ENCODE peak calls at places on chromosomes 4 and X, in four cellular contexts. One of them, this sample, is unnamed.

GRCh38 chrX:150903110-150903508 is 4.6 kb upstream of the CD99L2 start:
- DNase-seq in stromal cell of bone marrow: no peak
- DNase-seq in substantia nigra: no peak
- DNase-seq in bronchial epithelial cell: no peak
- DNase-seq in this sample: no peak

GRCh38 chr4:107304699-107305286 is 268.7 kb upstream of the DKK2 start:
- DNase-seq in bronchial epithelial cell: no peak
- DNase-seq in substantia nigra: no peak
- DNase-seq in stromal cell of bone marrow: no peak
- DNase-seq in this sample: no peak

GRCh38 chr4:85431881-85432280 is 43.1 kb upstream of the ARHGAP24 start:
- DNase-seq in bronchial epithelial cell: no peak
- DNase-seq in stromal cell of bone marrow: no peak
- DNase-seq in substantia nigra: no peak
- DNase-seq in this sample: no peak

GRCh38 chrX:110450050-110450449 is 91.4 kb downstream of the RTL9 start:
- DNase-seq in stromal cell of bone marrow: peak
- DNase-seq in bronchial epithelial cell: peak
- DNase-seq in substantia nigra: peak
- DNase-seq in this sample: peak

GRCh38 chr4:105895609-105896460 is 564 bp downstream of the NPNT start:
- DNase-seq in bronchial epithelial cell: peak
- DNase-seq in substantia nigra: no peak
- DNase-seq in stromal cell of bone marrow: no peak
- DNase-seq in this sample: no peak

GRCh38 chrX:13091111-13091765 is 46.8 kb upstream of the FAM9C start:
- DNase-seq in substantia nigra: no peak
- DNase-seq in stromal cell of bone marrow: no peak
- DNase-seq in bronchial epithelial cell: no peak
- DNase-seq in this sample: no peak

GRCh38 chrX:154443479-154443910 is 446 bp upstream of the FAM50A start:
- DNase-seq in substantia nigra: no peak
- DNase-seq in bronchial epithelial cell: no peak
- DNase-seq in stromal cell of bone marrow: no peak
- DNase-seq in this sample: no peak

GRCh38 chr4:25095756-25096552 is 64.3 kb downstream of the SEPSECS start:
- DNase-seq in stromal cell of bone marrow: no peak
- DNase-seq in substantia nigra: no peak
- DNase-seq in bronchial epithelial cell: no peak
- DNase-seq in this sample: no peak

GRCh38 chr4:113958766-113959540 is 20.5 kb downstream of the ARSJ start:
- DNase-seq in substantia nigra: no peak
- DNase-seq in bronchial epithelial cell: peak
- DNase-seq in stromal cell of bone marrow: peak
- DNase-seq in this sample: no peak

GRCh38 chr4:1554876-1555265 is 129.2 kb downstream of the FAM53A start:
- DNase-seq in substantia nigra: no peak
- DNase-seq in stromal cell of bone marrow: no peak
- DNase-seq in bronchial epithelial cell: no peak
- DNase-seq in this sample: no peak

GRCh38 chrX:124045109-124045508 is 83.6 kb downstream of the STAG2 start:
- DNase-seq in stromal cell of bone marrow: no peak
- DNase-seq in substantia nigra: no peak
- DNase-seq in bronchial epithelial cell: peak
- DNase-seq in this sample: no peak